ENCODE peak calls at places on chromosomes 13 and 19, in ten cellular contexts. I is mammary epithelial cell, F is adrenal gland, V is ovary, U is AG09309, G is AG10803, K is IMR-90, M is GM23338, R is right lobe of liver, W is heart left ventricle. A is an unnamed sample.

GRCh38 chr13:35723061-35723461 is 246.6 kb upstream of the MAB21L1 start:
- DNase-seq in K (peak; percentile 33), U (no peak), R (no peak), W (no peak), V (peak; percentile 42), G (peak; percentile 70), I (no peak), F (no peak), M (no peak), A (no peak)

GRCh38 chr19:13459351-13459750 is 46.9 kb downstream of the CACNA1A start:
- DNase-seq in I (no peak), V (no peak), K (no peak), F (no peak), G (no peak), M (peak; percentile 30), W (no peak), R (no peak), U (no peak), A (no peak)

GRCh38 chr13:107867701-107868661 is 347.4 kb downstream of the LIG4 start:
- DNase-seq in I (peak; percentile 41), K (peak; percentile 57), R (no peak), V (no peak), W (no peak), M (peak; percentile 83), G (no peak), U (no peak), F (no peak), A (peak; percentile 45)

GRCh38 chr19:33292595-33293254 is 9.6 kb downstream of the CEBPA start:
- DNase-seq in V (no peak), I (no peak), U (no peak), G (peak; percentile 66), M (no peak), F (no peak), W (peak; percentile 51), R (peak; percentile 64), K (no peak), A (no peak)

GRCh38 chr19:38759590-38760003 is 13.7 kb downstream of the LGALS7 start:
- DNase-seq in V (no peak), W (no peak), G (no peak), U (no peak), R (peak; percentile 42), K (no peak), I (no peak), F (peak; percentile 72), M (no peak), A (no peak)

GRCh38 chr13:28489975-28490550 is 4.9 kb downstream of the FLT1 start:
- DNase-seq in R (no peak), V (no peak), G (no peak), M (no peak), W (no peak), U (no peak), K (no peak), I (no peak), F (no peak), A (no peak)

GRCh38 chr19:17184381-17184841 is 30.7 kb upstream of the USE1 start:
- DNase-seq in G (no peak), U (no peak), I (no peak), M (no peak), V (no peak), W (no peak), R (no peak), F (no peak), K (peak; percentile 7), A (no peak)

GRCh38 chr13:92826197-92826596 is 400.4 kb upstream of the GPC6 start:
- DNase-seq in V (no peak), R (no peak), U (no peak), I (no peak), W (no peak), G (no peak), K (no peak), F (no peak), M (no peak), A (no peak)

GRCh38 chr13:40236566-40237168 is 429.8 kb downstream of the FOXO1 start:
- DNase-seq in R (no peak), M (no peak), U (no peak), K (no peak), W (no peak), I (no peak), F (no peak), G (peak; percentile 53), V (no peak), A (no peak)

GRCh38 chr13:110548891-110549794 is 12.4 kb downstream of the RAB20 start:
- DNase-seq in I (no peak), M (no peak), R (no peak), G (no peak), U (no peak), W (no peak), F (no peak), K (no peak), V (no peak), A (no peak)
- TF ChIP-seq CTCF in I (no peak), M (peak; percentile 23), R (no peak), G (no peak), U (no peak), W (no peak), F (no peak), K (no peak), V (no peak), A (no peak)

DNA sequence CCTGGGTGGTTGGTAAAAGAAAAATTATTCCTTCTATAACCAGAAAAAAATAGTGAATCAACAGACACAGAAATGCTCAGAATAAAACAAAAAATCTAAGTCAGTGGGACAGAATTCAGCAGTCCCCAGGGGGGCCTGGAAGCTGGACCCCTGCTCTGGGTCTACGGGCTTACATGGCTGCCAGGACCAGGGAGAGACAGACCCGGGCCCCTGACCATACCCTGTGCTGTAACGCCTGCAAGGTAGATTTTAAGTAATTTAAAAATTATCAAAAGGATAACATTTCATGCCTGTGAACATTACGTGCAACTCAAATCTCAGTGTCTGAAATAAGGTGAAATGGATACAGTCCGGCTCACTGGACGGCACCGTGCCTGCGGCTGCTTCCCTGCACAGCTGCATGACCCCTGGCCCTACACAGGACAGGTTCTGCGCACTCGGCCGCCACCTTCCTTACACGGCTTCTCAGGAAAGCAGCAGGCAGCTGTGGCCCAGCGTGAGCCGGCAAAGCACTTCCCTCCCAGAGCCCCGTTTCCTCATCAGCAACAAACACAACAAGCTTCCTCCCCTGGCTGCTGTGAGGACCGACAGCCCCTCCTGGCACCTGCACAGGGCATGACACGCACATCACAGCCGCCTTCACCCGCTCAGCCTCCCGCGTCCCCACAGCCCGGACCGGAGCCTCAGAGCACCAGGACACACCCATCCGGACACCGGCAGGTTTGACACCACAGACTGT is 22.2 kb downstream of the RASA3 start:
- DNase-seq in K (no peak), I (no peak), G (peak; percentile 48), U (no peak), R (peak; percentile 48), M (peak; percentile 50), W (peak; percentile 72), F (peak; percentile 31), V (peak; percentile 29), A (peak; percentile 72)
- TF ChIP-seq CTCF in K (peak; percentile 2), I (no peak), G (peak; percentile 16), U (no peak), R (no peak), M (no peak), W (no peak), F (peak; percentile 9), V (no peak), A (peak; percentile 33)

GRCh38 chr13:21088534-21088933 is 27.1 kb upstream of the LATS2 start:
- DNase-seq in R (no peak), G (no peak), I (no peak), F (no peak), U (no peak), V (no peak), M (no peak), K (no peak), W (no peak), A (no peak)

GRCh38 chr13:21095311-21095710 is 33.9 kb upstream of the LATS2 start:
- DNase-seq in K (no peak), R (no peak), U (no peak), W (no peak), V (no peak), M (no peak), F (no peak), G (no peak), I (no peak), A (no peak)

GRCh38 chr13:21086929-21087328 is 25.5 kb upstream of the LATS2 start:
- DNase-seq in G (no peak), I (no peak), K (no peak), V (no peak), W (no peak), R (no peak), U (no peak), M (no peak), F (no peak), A (no peak)

DNA sequence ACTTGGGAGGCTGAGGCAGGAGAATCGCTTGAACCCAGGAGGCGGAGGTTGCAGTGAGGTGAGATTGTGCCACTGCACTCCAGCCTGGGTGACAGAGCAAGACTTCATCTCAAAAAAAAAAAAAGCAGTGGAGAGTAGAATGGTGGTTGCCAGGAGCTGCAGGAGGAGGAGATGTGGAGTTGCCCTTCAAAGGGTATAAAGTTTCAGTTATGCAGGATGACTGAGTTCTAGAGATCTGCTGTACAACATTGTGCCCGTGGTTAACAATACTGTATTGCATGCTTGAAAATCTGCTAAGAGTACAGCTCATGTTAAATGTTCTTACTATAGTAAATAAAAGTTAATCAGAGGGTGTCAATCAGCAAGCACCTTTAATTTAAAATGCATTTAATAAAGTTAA is 28.4 kb upstream of the LATS2 start:
- DNase-seq in G (no peak), R (no peak), F (no peak), I (no peak), U (no peak), V (no peak), K (no peak), W (no peak), M (no peak), A (no peak)
- TF ChIP-seq CTCF in G (no peak), R (no peak), F (no peak), I (no peak), U (no peak), V (no peak), K (no peak), W (no peak), M (no peak), A (no peak)

DNA sequence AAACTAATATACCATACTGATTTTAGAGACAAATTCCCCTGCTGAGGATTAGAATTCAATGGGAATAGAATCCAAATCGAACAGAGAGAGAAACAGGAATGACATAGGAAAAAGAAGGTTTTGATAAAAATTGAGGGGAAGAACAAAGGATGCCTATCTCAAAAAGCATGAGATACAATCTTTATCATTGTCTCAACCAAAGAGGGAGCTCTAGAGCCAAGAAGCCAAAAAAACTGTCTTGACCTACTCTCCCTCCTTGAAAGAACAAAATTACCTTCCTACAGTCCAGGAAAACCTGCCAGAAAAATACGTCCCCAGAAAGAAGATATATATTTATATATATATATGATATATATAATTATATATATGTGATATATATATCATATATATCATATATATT is 39.2 kb upstream of the MIR17HG start:
- DNase-seq in G (no peak), M (peak; percentile 60), F (no peak), I (no peak), R (no peak), U (no peak), K (no peak), W (no peak), V (no peak), A (no peak)
- TF ChIP-seq CTCF in G (no peak), M (peak; percentile 36), F (no peak), I (no peak), R (no peak), U (no peak), K (peak; percentile 2), W (no peak), V (no peak), A (peak; percentile 53)

A was measured in GM13977.